ENCODE peak calls at places on chromosomes 6 and 20, in ten cellular contexts. One of them, this sample, is unnamed. For H3K36me3, the result is how much of the 10 kb centered on the place peaks cover.

GRCh38 chr6:7882505-7883257 is 27.9 kb downstream of the TXNDC5 start:
- DNase-seq in heart right ventricle: no peak
- DNase-seq in mucosa of descending colon: no peak
- DNase-seq in OCI-LY7: no peak
- DNase-seq in pancreas: no peak
- DNase-seq in right lobe of liver: no peak
- DNase-seq in GM06990: no peak
- DNase-seq in tibial artery: no peak
- DNase-seq in endothelial cell of umbilical vein: peak
- DNase-seq in IMR-90: no peak
- DNase-seq in this sample: no peak

GRCh38 chr20:62551408-62552323 is 75.9 kb upstream of the GATA5 start:
- DNase-seq in heart right ventricle: no peak
- DNase-seq in mucosa of descending colon: no peak
- DNase-seq in OCI-LY7: no peak
- DNase-seq in pancreas: no peak
- DNase-seq in right lobe of liver: no peak
- DNase-seq in GM06990: no peak
- DNase-seq in tibial artery: no peak
- DNase-seq in endothelial cell of umbilical vein: no peak
- DNase-seq in IMR-90: no peak
- DNase-seq in this sample: no peak

GRCh38 chr6:19668710-19669109 is 168.5 kb upstream of the ID4 start:
- DNase-seq in heart right ventricle: no peak
- DNase-seq in mucosa of descending colon: no peak
- DNase-seq in OCI-LY7: no peak
- DNase-seq in pancreas: no peak
- DNase-seq in right lobe of liver: no peak
- DNase-seq in GM06990: no peak
- DNase-seq in tibial artery: no peak
- DNase-seq in endothelial cell of umbilical vein: no peak
- DNase-seq in IMR-90: no peak
- DNase-seq in this sample: no peak

GRCh38 chr6:45364466-45364865 is 13.3 kb downstream of the SUPT3H start:
- DNase-seq in heart right ventricle: no peak
- DNase-seq in mucosa of descending colon: no peak
- DNase-seq in OCI-LY7: no peak
- DNase-seq in pancreas: no peak
- DNase-seq in right lobe of liver: no peak
- DNase-seq in GM06990: no peak
- DNase-seq in tibial artery: no peak
- DNase-seq in endothelial cell of umbilical vein: no peak
- DNase-seq in IMR-90: no peak
- DNase-seq in this sample: no peak

GRCh38 chr6:94300424-94301144 is 881.2 kb upstream of the EPHA7 start:
- DNase-seq in heart right ventricle: peak
- DNase-seq in mucosa of descending colon: no peak
- DNase-seq in OCI-LY7: no peak
- DNase-seq in pancreas: no peak
- DNase-seq in right lobe of liver: no peak
- DNase-seq in GM06990: no peak
- DNase-seq in tibial artery: no peak
- DNase-seq in endothelial cell of umbilical vein: no peak
- DNase-seq in IMR-90: no peak
- DNase-seq in this sample: no peak

GRCh38 chr6:62283828-62284411 is 2.1 kb downstream of the KHDRBS2 start:
- DNase-seq in heart right ventricle: no peak
- DNase-seq in mucosa of descending colon: no peak
- DNase-seq in OCI-LY7: peak
- DNase-seq in pancreas: no peak
- DNase-seq in right lobe of liver: no peak
- DNase-seq in GM06990: no peak
- DNase-seq in tibial artery: no peak
- DNase-seq in endothelial cell of umbilical vein: no peak
- DNase-seq in IMR-90: peak
- DNase-seq in this sample: no peak

GRCh38 chr6:146670161-146670560 is 71.4 kb downstream of the ADGB start:
- DNase-seq in heart right ventricle: no peak
- DNase-seq in mucosa of descending colon: no peak
- DNase-seq in OCI-LY7: no peak
- DNase-seq in pancreas: no peak
- DNase-seq in right lobe of liver: no peak
- DNase-seq in GM06990: no peak
- DNase-seq in tibial artery: no peak
- DNase-seq in endothelial cell of umbilical vein: no peak
- DNase-seq in IMR-90: peak
- DNase-seq in this sample: no peak

GRCh38 chr6:116577486-116577885 is 6.2 kb downstream of the RWDD1 start:
- DNase-seq in heart right ventricle: no peak
- DNase-seq in mucosa of descending colon: no peak
- DNase-seq in OCI-LY7: no peak
- DNase-seq in pancreas: no peak
- DNase-seq in right lobe of liver: no peak
- DNase-seq in GM06990: no peak
- DNase-seq in tibial artery: no peak
- DNase-seq in endothelial cell of umbilical vein: no peak
- DNase-seq in IMR-90: no peak
- DNase-seq in this sample: no peak

GRCh38 chr20:31562241-31562640 is 42.8 kb upstream of the ID1 start:
- DNase-seq in heart right ventricle: no peak
- DNase-seq in mucosa of descending colon: no peak
- DNase-seq in OCI-LY7: no peak
- DNase-seq in pancreas: no peak
- DNase-seq in right lobe of liver: no peak
- DNase-seq in GM06990: no peak
- DNase-seq in tibial artery: no peak
- DNase-seq in endothelial cell of umbilical vein: no peak
- DNase-seq in IMR-90: no peak
- DNase-seq in this sample: no peak

GRCh38 chr20:31564284-31564683 is 40.8 kb upstream of the ID1 start:
- DNase-seq in heart right ventricle: no peak
- DNase-seq in mucosa of descending colon: no peak
- DNase-seq in OCI-LY7: no peak
- DNase-seq in pancreas: no peak
- DNase-seq in right lobe of liver: no peak
- DNase-seq in GM06990: no peak
- DNase-seq in tibial artery: no peak
- DNase-seq in endothelial cell of umbilical vein: no peak
- DNase-seq in IMR-90: no peak
- DNase-seq in this sample: no peak

GRCh38 chr20:31559704-31560093 is 45.4 kb upstream of the ID1 start:
- DNase-seq in heart right ventricle: no peak
- DNase-seq in mucosa of descending colon: no peak
- DNase-seq in OCI-LY7: no peak
- DNase-seq in pancreas: no peak
- DNase-seq in right lobe of liver: no peak
- DNase-seq in GM06990: no peak
- DNase-seq in tibial artery: no peak
- DNase-seq in endothelial cell of umbilical vein: no peak
- DNase-seq in IMR-90: no peak
- DNase-seq in this sample: no peak

GRCh38 chr20:31560900-31561598 is 44.0 kb upstream of the ID1 start:
- DNase-seq in heart right ventricle: no peak
- DNase-seq in mucosa of descending colon: peak
- DNase-seq in OCI-LY7: no peak
- DNase-seq in pancreas: no peak
- DNase-seq in right lobe of liver: no peak
- DNase-seq in GM06990: no peak
- DNase-seq in tibial artery: peak
- DNase-seq in endothelial cell of umbilical vein: peak
- DNase-seq in IMR-90: peak
- DNase-seq in this sample: peak

DNA sequence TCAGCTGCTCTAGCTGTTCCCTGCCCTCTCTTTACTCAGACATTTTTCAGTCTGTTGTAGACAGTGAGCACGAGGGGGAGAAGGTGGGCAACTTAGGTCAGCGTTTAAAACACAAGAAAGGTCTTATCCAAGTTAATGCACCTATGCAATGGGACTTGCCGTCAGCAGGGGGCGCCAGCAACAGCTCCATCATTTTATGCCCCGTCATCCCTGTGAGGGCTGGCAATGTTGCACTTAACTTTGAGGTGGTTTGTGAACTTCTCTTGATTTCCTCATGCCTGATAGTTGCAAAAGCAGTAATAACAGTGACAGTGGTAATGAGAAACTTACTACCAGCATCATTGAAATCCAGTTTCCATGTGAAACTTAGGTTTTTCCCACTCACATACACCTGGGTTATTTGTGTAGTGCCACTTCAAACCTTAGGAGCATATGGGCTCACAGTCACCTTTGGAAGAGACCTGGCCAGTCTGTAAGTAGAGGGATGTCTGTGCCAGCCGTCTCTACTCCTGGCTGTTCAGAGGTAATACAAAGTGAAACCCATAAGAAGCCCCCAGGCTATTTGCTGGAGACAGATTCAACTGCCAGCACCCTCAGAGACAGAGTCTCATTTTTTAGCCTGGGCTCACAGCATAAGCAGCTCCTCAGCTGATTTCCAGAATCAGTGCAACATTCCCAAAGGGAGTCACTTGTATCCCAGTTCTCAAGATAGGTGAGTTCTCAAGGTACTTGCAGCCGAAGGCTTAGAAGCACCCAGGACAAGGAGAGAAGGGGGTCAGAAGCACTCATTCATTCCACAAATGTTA is 44.8 kb upstream of the ID1 start:
- DNase-seq in heart right ventricle: peak
- DNase-seq in mucosa of descending colon: peak
- DNase-seq in OCI-LY7: peak
- DNase-seq in pancreas: peak
- DNase-seq in right lobe of liver: peak
- DNase-seq in GM06990: no peak
- DNase-seq in tibial artery: peak
- DNase-seq in endothelial cell of umbilical vein: peak
- DNase-seq in IMR-90: peak
- DNase-seq in this sample: peak
- TF ChIP-seq CTCF in heart right ventricle: peak
- TF ChIP-seq CTCF in mucosa of descending colon: peak
- TF ChIP-seq CTCF in OCI-LY7: peak
- TF ChIP-seq CTCF in pancreas: peak
- TF ChIP-seq CTCF in right lobe of liver: peak
- TF ChIP-seq CTCF in GM06990: peak
- TF ChIP-seq CTCF in tibial artery: peak
- TF ChIP-seq CTCF in endothelial cell of umbilical vein: peak
- TF ChIP-seq CTCF in IMR-90: peak
- TF ChIP-seq CTCF in this sample: peak

DNA sequence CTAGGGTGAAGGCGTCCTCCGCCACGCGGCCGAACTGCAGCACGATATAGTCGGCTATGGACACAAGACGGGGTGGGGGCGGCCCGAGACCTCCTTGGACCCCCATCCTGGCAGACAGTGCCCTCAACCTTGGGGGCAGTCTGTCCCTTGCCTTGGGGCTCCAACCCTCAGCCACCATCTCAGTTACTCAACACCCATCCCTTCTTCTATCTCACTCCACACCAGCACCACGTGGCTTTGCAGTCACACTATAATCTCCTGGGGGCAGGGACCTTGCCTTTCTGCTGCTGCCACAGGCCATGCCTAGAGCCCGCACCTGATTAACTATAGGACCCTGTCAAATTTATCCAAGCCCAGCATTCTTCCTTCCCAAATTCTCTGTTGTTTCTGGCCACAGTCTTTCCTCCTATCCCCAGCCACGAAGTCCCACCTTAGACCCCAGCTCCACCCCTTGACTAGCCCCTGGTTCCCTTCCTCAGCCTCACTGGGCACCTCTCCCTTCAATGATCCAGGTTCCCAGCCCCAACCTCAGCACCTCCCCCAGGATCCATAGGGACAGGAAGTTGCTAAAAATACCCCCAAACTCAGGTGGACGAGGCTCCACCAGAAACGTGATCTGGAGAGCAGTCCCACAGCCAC is 1.6 kb upstream of the TEAD3 start:
- DNase-seq in heart right ventricle: peak
- DNase-seq in mucosa of descending colon: peak
- DNase-seq in OCI-LY7: no peak
- DNase-seq in pancreas: no peak
- DNase-seq in right lobe of liver: no peak
- DNase-seq in GM06990: no peak
- DNase-seq in tibial artery: no peak
- DNase-seq in endothelial cell of umbilical vein: no peak
- DNase-seq in IMR-90: no peak
- DNase-seq in this sample: peak
- H3K4me3 ChIP-seq in heart right ventricle: peak
- H3K4me3 ChIP-seq in mucosa of descending colon: no peak
- H3K4me3 ChIP-seq in OCI-LY7: no peak
- H3K4me3 ChIP-seq in pancreas: no peak
- H3K4me3 ChIP-seq in right lobe of liver: no peak
- H3K4me3 ChIP-seq in GM06990: no peak
- H3K4me3 ChIP-seq in tibial artery: peak
- H3K4me3 ChIP-seq in endothelial cell of umbilical vein: no peak
- H3K4me3 ChIP-seq in IMR-90: peak
- H3K4me3 ChIP-seq in this sample: peak

GRCh38 chr6:105398859-105399258 is 4.0 kb downstream of the PREP start:
- DNase-seq in heart right ventricle: no peak
- DNase-seq in mucosa of descending colon: no peak
- DNase-seq in OCI-LY7: no peak
- DNase-seq in pancreas: no peak
- DNase-seq in right lobe of liver: no peak
- DNase-seq in GM06990: no peak
- DNase-seq in tibial artery: no peak
- DNase-seq in endothelial cell of umbilical vein: no peak
- DNase-seq in IMR-90: no peak
- DNase-seq in this sample: no peak

GRCh38 chr6:105401247-105402089 is 1.4 kb downstream of the PREP start:
- DNase-seq in heart right ventricle: no peak
- DNase-seq in mucosa of descending colon: no peak
- DNase-seq in OCI-LY7: no peak
- DNase-seq in pancreas: no peak
- DNase-seq in right lobe of liver: no peak
- DNase-seq in GM06990: no peak
- DNase-seq in tibial artery: no peak
- DNase-seq in endothelial cell of umbilical vein: no peak
- DNase-seq in IMR-90: peak
- DNase-seq in this sample: no peak

GRCh38 chr6:105402090-105402980 is 547 bp downstream of the PREP start:
- DNase-seq in heart right ventricle: peak
- DNase-seq in mucosa of descending colon: no peak
- DNase-seq in OCI-LY7: peak
- DNase-seq in pancreas: peak
- DNase-seq in right lobe of liver: no peak
- DNase-seq in GM06990: no peak
- DNase-seq in tibial artery: peak
- DNase-seq in endothelial cell of umbilical vein: peak
- DNase-seq in IMR-90: peak
- DNase-seq in this sample: no peak

GRCh38 chr6:105400501-105400900 is 2.4 kb downstream of the PREP start:
- DNase-seq in heart right ventricle: no peak
- DNase-seq in mucosa of descending colon: no peak
- DNase-seq in OCI-LY7: no peak
- DNase-seq in pancreas: no peak
- DNase-seq in right lobe of liver: no peak
- DNase-seq in GM06990: no peak
- DNase-seq in tibial artery: no peak
- DNase-seq in endothelial cell of umbilical vein: no peak
- DNase-seq in IMR-90: no peak
- DNase-seq in this sample: no peak

DNA sequence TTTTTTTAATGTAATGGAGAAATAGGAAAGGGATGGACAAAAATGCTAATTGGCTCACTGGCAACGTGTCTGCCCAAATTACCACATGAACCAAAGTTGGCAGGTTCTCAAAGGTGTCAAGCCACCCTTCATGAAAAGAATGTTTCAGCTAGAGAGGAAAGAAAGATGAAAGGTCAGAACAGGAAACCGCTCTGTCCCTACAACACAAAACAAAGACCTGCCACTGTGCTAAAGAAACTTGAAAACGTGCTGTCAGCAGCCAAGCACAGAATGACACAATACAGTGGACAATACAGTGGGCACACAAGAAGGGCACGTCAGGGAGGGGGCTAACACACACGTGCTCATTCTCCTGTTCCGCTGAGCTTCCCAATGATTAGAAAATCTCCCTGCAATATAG is 4.9 kb downstream of the PREP start:
- DNase-seq in heart right ventricle: no peak
- DNase-seq in mucosa of descending colon: no peak
- DNase-seq in OCI-LY7: no peak
- DNase-seq in pancreas: no peak
- DNase-seq in right lobe of liver: no peak
- DNase-seq in GM06990: no peak
- DNase-seq in tibial artery: no peak
- DNase-seq in endothelial cell of umbilical vein: peak
- DNase-seq in IMR-90: no peak
- DNase-seq in this sample: no peak
- H3K36me3 ChIP-seq in heart right ventricle: under half
- H3K36me3 ChIP-seq in mucosa of descending colon: under half
- H3K36me3 ChIP-seq in OCI-LY7: under half
- H3K36me3 ChIP-seq in pancreas: under half
- H3K36me3 ChIP-seq in right lobe of liver: under half
- H3K36me3 ChIP-seq in GM06990: under half
- H3K36me3 ChIP-seq in tibial artery: under half
- H3K36me3 ChIP-seq in endothelial cell of umbilical vein: under half
- H3K36me3 ChIP-seq in IMR-90: under half
- H3K36me3 ChIP-seq in this sample: under half

GRCh38 chr20:36951198-36951976 is at the start of gene SAMHD1:
- DNase-seq in heart right ventricle: peak
- DNase-seq in mucosa of descending colon: peak
- DNase-seq in OCI-LY7: peak
- DNase-seq in pancreas: peak
- DNase-seq in right lobe of liver: peak
- DNase-seq in GM06990: peak
- DNase-seq in tibial artery: peak
- DNase-seq in endothelial cell of umbilical vein: peak
- DNase-seq in IMR-90: peak
- DNase-seq in this sample: peak
- TF ChIP-seq CTCF in heart right ventricle: no peak
- TF ChIP-seq CTCF in mucosa of descending colon: no peak
- TF ChIP-seq CTCF in OCI-LY7: no peak
- TF ChIP-seq CTCF in pancreas: no peak
- TF ChIP-seq CTCF in right lobe of liver: peak
- TF ChIP-seq CTCF in GM06990: no peak
- TF ChIP-seq CTCF in tibial artery: peak
- TF ChIP-seq CTCF in endothelial cell of umbilical vein: peak
- TF ChIP-seq CTCF in IMR-90: no peak
- TF ChIP-seq CTCF in this sample: no peak